ENCODE peak calls at places on chromosome 3, in ten cellular contexts. L, K, D, J, Y, S, F, T, E and I are unnamed samples.

GRCh38 chr3:117790256-117790987 is 1080.8 kb downstream of the TUSC7 start:
- DNase-seq in S (no peak), L (no peak), E (no peak), D (no peak), J (no peak), Y (no peak), F (peak), K (peak), T (no peak), I (no peak)

GRCh38 chr3:102936511-102936910 is 501.7 kb downstream of the ZPLD1 start:
- DNase-seq in J (no peak), E (no peak), T (no peak), F (no peak), Y (no peak), L (no peak), D (no peak), S (no peak), K (no peak), I (no peak)

GRCh38 chr3:21747376-21747775 is 3.6 kb downstream of the ZNF385D start:
- DNase-seq in Y (no peak), D (no peak), K (no peak), S (peak), L (no peak), E (no peak), J (no peak), T (no peak), F (no peak), I (no peak)

GRCh38 chr3:85821130-85821756 is 862.5 kb downstream of the CADM2 start:
- DNase-seq in Y (no peak), D (peak), L (no peak), E (peak), J (no peak), K (peak), F (peak), S (peak), T (no peak), I (no peak)

GRCh38 chr3:71881041-71881440 is 96.1 kb upstream of the PROK2 start:
- DNase-seq in Y (no peak), J (no peak), K (peak), S (no peak), D (no peak), F (no peak), T (no peak), L (no peak), E (no peak), I (no peak)

GRCh38 chr3:195873971-195874370 is 34.4 kb downstream of the TNK2 start:
- DNase-seq in K (no peak), T (no peak), F (no peak), D (no peak), L (no peak), E (no peak), Y (no peak), S (no peak), J (no peak), I (no peak)

GRCh38 chr3:45592830-45593707 is 1.5 kb upstream of the LIMD1 start:
- DNase-seq in J (peak), L (peak), S (peak), Y (peak), D (peak), E (no peak), K (peak), F (peak), T (peak), I (peak)

GRCh38 chr3:130783629-130784028 is 37.0 kb upstream of the PIK3R4 start:
- DNase-seq in Y (no peak), F (no peak), K (no peak), S (no peak), T (no peak), D (no peak), L (no peak), E (peak), J (peak), I (no peak)

GRCh38 chr3:105634719-105635118 is 234.1 kb downstream of the CBLB start:
- DNase-seq in L (no peak), D (no peak), K (no peak), T (no peak), S (no peak), E (no peak), Y (no peak), F (no peak), J (no peak), I (no peak)

GRCh38 chr3:76063019-76063418 is 277.7 kb upstream of the ZNF717 start:
- DNase-seq in S (peak), K (no peak), Y (peak), F (no peak), T (no peak), D (no peak), E (no peak), J (peak), L (no peak), I (peak)

GRCh38 chr3:197810901-197811300 is 19.8 kb downstream of the LRCH3 start:
- DNase-seq in Y (no peak), T (no peak), S (no peak), J (peak), K (no peak), L (no peak), D (no peak), E (no peak), F (no peak), I (no peak)

GRCh38 chr3:50155491-50155878 is 361 bp downstream of the SEMA3F start:
- DNase-seq in K (no peak), J (no peak), E (no peak), L (no peak), F (no peak), T (no peak), S (no peak), D (no peak), Y (no peak), I (no peak)

GRCh38 chr3:135159848-135160247 is 364.8 kb downstream of the EPHB1 start:
- DNase-seq in J (no peak), Y (no peak), L (no peak), S (no peak), T (no peak), D (no peak), F (no peak), K (no peak), E (no peak), I (no peak)

GRCh38 chr3:71542548-71543370 is 40.8 kb downstream of the FOXP1 start:
- DNase-seq in K (peak), T (no peak), Y (peak), F (no peak), E (no peak), L (peak), D (no peak), S (peak), J (peak), I (peak)

GRCh38 chr3:197417896-197418618 is 119.6 kb upstream of the DLG1 start:
- DNase-seq in T (no peak), L (no peak), K (no peak), S (no peak), F (no peak), E (no peak), J (no peak), Y (no peak), D (no peak), I (no peak)

GRCh38 chr3:56131976-56132590 is 336.2 kb downstream of the ERC2 start:
- DNase-seq in K (peak), F (peak), Y (peak), T (no peak), S (peak), L (peak), J (peak), E (no peak), D (no peak), I (peak)

GRCh38 chr3:52481819-52482521 is 13.2 kb upstream of the STAB1 start:
- DNase-seq in S (no peak), E (no peak), Y (no peak), D (peak), T (no peak), F (peak), L (no peak), J (no peak), K (peak), I (no peak)

GRCh38 chr3:115980709-115981108 is 357.4 kb downstream of the GAP43 start:
- DNase-seq in Y (no peak), K (no peak), F (no peak), J (no peak), E (no peak), T (no peak), D (no peak), L (no peak), S (no peak), I (no peak)